ENCODE peak calls at places on chromosome 13, in seven cellular contexts. V is neuronal stem cell, L is PC-3, A is A549, N is neural progenitor cell, F is mammary epithelial cell, Z is GM23248. O is an unnamed sample.

GRCh38 chr13:49446473-49446872 is 2.4 kb downstream of the SETDB2 start:
- DNase-seq in A (no peak), F (no peak), V (no peak), N (no peak), L (no peak), Z (no peak), O (no peak)

GRCh38 chr13:107867701-107868661 is 347.4 kb downstream of the LIG4 start:
- DNase-seq in N (peak), L (peak), F (peak), V (peak), Z (peak), A (peak), O (no peak)

GRCh38 chr13:33183431-33184130 is 102.0 kb downstream of the STARD13 start:
- DNase-seq in N (no peak), L (no peak), V (no peak), A (no peak), Z (peak), F (no peak), O (no peak)

GRCh38 chr13:28013482-28013881 is 25.0 kb upstream of the URAD start:
- DNase-seq in A (no peak), F (no peak), V (no peak), Z (no peak), L (no peak), N (no peak), O (no peak)

GRCh38 chr13:52104624-52105023 is 24.2 kb downstream of the NEK5 start:
- DNase-seq in N (no peak), A (peak), V (no peak), L (no peak), Z (peak), F (no peak), O (no peak)

GRCh38 chr13:34733720-34734119 is 208.3 kb upstream of the NBEA start:
- DNase-seq in Z (peak), N (peak), L (no peak), V (peak), A (no peak), F (peak), O (no peak)

GRCh38 chr13:74675185-74675584 is 541.0 kb upstream of the KLF12 start:
- DNase-seq in V (no peak), N (no peak), Z (peak), F (peak), L (no peak), A (no peak), O (no peak)

GRCh38 chr13:50126378-50127016 is 111.3 kb downstream of the KCNRG start:
- DNase-seq in V (peak), Z (peak), L (peak), A (peak), F (no peak), N (peak), O (peak)

GRCh38 chr13:75800545-75800944 is 164.4 kb downstream of the LMO7 start:
- DNase-seq in F (no peak), A (peak), Z (no peak), L (no peak), N (no peak), V (no peak), O (no peak)

GRCh38 chr13:111865826-111866225 is 201.1 kb upstream of the SOX1 start:
- DNase-seq in N (no peak), Z (no peak), A (no peak), F (no peak), V (no peak), L (no peak), O (no peak)

GRCh38 chr13:33229446-33230177 is 55.9 kb downstream of the STARD13 start:
- DNase-seq in N (peak), Z (no peak), L (no peak), A (no peak), V (no peak), F (no peak), O (no peak)

GRCh38 chr13:39688278-39688677 is 32.8 kb downstream of the COG6 start:
- DNase-seq in Z (no peak), L (no peak), A (no peak), N (no peak), F (no peak), V (no peak), O (no peak)

GRCh38 chr13:113874177-113874576 is 10.3 kb upstream of the GAS6 start:
- DNase-seq in F (no peak), V (no peak), A (no peak), Z (no peak), N (no peak), L (no peak), O (no peak)

GRCh38 chr13:75760182-75760981 is 124.3 kb downstream of the LMO7 start:
- DNase-seq in Z (peak), F (peak), L (peak), V (no peak), N (no peak), A (peak), O (no peak)

GRCh38 chr13:104847863-104848262 is 1687.6 kb downstream of the EFNB2 start:
- DNase-seq in Z (no peak), A (no peak), N (no peak), L (peak), V (no peak), F (no peak), O (no peak)

GRCh38 chr13:80336335-80336734 is 4.6 kb downstream of the SPRY2 start:
- DNase-seq in A (no peak), L (no peak), N (no peak), Z (peak), F (peak), V (no peak), O (no peak)

GRCh38 chr13:51814825-51815650 is 11.1 kb upstream of the DHRS12 start:
- DNase-seq in L (peak), A (peak), Z (peak), V (peak), N (peak), F (peak), O (peak)

GRCh38 chr13:59722580-59722900 is 441.2 kb downstream of the DIAPH3 start:
- DNase-seq in V (no peak), L (no peak), A (no peak), Z (no peak), F (no peak), N (no peak), O (no peak)

GRCh38 chr13:113969973-113970611 is 3.8 kb downstream of the C13orf46 start:
- DNase-seq in L (peak), F (peak), V (no peak), N (no peak), A (no peak), Z (no peak), O (no peak)

GRCh38 chr13:94121686-94122085 is 357.8 kb downstream of the DCT start:
- DNase-seq in N (no peak), Z (peak), L (peak), V (no peak), A (no peak), F (peak), O (no peak)

GRCh38 chr13:108322206-108322824 is 52.8 kb downstream of the TNFSF13B start:
- DNase-seq in Z (peak), F (peak), A (peak), N (peak), V (peak), L (peak), O (peak)

GRCh38 chr13:75357576-75358295 is 124.2 kb downstream of the TBC1D4 start:
- DNase-seq in N (peak), Z (peak), V (peak), L (peak), A (peak), F (peak), O (peak)

GRCh38 chr13:76596216-76596615 is 290.0 kb downstream of the KCTD12 start:
- DNase-seq in A (no peak), F (no peak), V (no peak), L (no peak), Z (no peak), N (no peak), O (no peak)

GRCh38 chr13:93038187-93038586 is 188.4 kb upstream of the GPC6 start:
- DNase-seq in N (no peak), L (no peak), Z (no peak), F (no peak), A (no peak), V (no peak), O (no peak)

GRCh38 chr13:49627831-49628652 is at the start of gene ARL11:
- DNase-seq in Z (no peak), A (no peak), F (no peak), N (peak), V (no peak), L (no peak), O (peak)

GRCh38 chr13:50474094-50474654 is 369.3 kb downstream of the DLEU7 start:
- DNase-seq in V (no peak), Z (no peak), A (no peak), L (no peak), F (no peak), N (no peak), O (no peak)

GRCh38 chr13:50576156-50576555 is 267.3 kb downstream of the DLEU7 start:
- DNase-seq in Z (peak), A (no peak), F (no peak), N (no peak), L (peak), V (no peak), O (no peak)

GRCh38 chr13:20669162-20669561 is 34.3 kb upstream of the IL17D start:
- DNase-seq in A (no peak), Z (no peak), N (no peak), F (no peak), L (no peak), V (no peak), O (no peak)

GRCh38 chr13:104984296-104984818 is 1551.1 kb downstream of the EFNB2 start:
- DNase-seq in L (peak), Z (no peak), F (peak), V (no peak), A (no peak), N (no peak), O (no peak)

GRCh38 chr13:27455331-27455855 is 5.0 kb upstream of the MTIF3 start:
- DNase-seq in L (no peak), A (no peak), V (no peak), N (no peak), Z (peak), F (no peak), O (peak)

GRCh38 chr13:107200491-107200890 is 632.6 kb upstream of the ARGLU1 start:
- DNase-seq in F (no peak), L (peak), Z (no peak), N (no peak), V (no peak), A (no peak), O (no peak)

GRCh38 chr13:27177852-27178251 is 6.2 kb upstream of the USP12 start:
- DNase-seq in F (no peak), L (no peak), V (no peak), N (peak), Z (no peak), A (no peak), O (no peak)

GRCh38 chr13:45415112-45415511 is 3.1 kb downstream of the SLC25A30 start:
- DNase-seq in N (no peak), F (no peak), L (no peak), A (no peak), V (no peak), Z (no peak), O (no peak)
- H3K4me3 ChIP-seq in N (no peak), F (peak), L (peak), A (peak), V (no peak), Z (peak), O (no peak)

GRCh38 chr13:25171170-25171516 is 945 bp downstream of the AMER2 start:
- DNase-seq in F (no peak), L (no peak), N (no peak), V (no peak), A (no peak), Z (peak), O (no peak)
- H3K4me2 ChIP-seq in F (peak), L (no peak), N (peak), V (peak), A (peak), Z (peak), O (no peak)

DNA sequence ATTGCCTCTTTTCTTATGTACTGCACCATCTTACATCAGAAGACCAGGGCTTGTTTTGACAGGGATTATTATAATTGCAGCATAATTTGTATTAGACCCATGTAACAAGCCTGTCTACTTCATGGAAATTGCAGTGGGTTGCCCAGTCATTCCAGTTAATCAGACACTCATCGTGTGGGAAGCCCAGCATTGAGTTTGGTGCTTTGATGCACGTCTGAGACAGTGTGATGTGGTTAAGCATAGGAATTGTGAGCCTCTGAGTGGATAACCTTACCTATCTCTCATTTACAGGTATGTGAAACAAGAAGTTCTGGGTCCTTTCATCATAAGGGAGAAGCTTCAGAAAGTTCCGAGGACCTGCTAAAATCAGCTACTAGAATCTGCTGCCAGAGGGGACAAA is 12.8 kb downstream of the RGCC start:
- DNase-seq in F (no peak), A (no peak), L (no peak), N (no peak), V (no peak), Z (no peak), O (no peak)
- H3K4me3 ChIP-seq in F (no peak), A (no peak), L (no peak), N (no peak), V (no peak), Z (no peak), O (no peak)

GRCh38 chr13:25181597-25181996 is 9.5 kb upstream of the AMER2 start:
- DNase-seq in A (no peak), Z (no peak), V (no peak), L (no peak), N (no peak), F (no peak), O (no peak)

GRCh38 chr13:25179810-25180437 is 7.8 kb upstream of the AMER2 start:
- DNase-seq in Z (no peak), V (no peak), L (no peak), A (no peak), N (no peak), F (no peak), O (peak)

GRCh38 chr13:25179011-25179410 is 6.9 kb upstream of the AMER2 start:
- DNase-seq in L (no peak), N (no peak), V (no peak), F (no peak), A (no peak), Z (no peak), O (peak)

GRCh38 chr13:25180450-25180794 is 8.3 kb upstream of the AMER2 start:
- DNase-seq in L (no peak), N (no peak), V (no peak), F (no peak), A (no peak), Z (no peak), O (no peak)

GRCh38 chr13:25180795-25181537 is 8.9 kb upstream of the AMER2 start:
- DNase-seq in L (no peak), Z (no peak), A (no peak), F (no peak), V (no peak), N (peak), O (peak)
- H3K4me2 ChIP-seq in L (no peak), Z (no peak), A (no peak), F (no peak), V (no peak), N (peak), O (peak)

DNA sequence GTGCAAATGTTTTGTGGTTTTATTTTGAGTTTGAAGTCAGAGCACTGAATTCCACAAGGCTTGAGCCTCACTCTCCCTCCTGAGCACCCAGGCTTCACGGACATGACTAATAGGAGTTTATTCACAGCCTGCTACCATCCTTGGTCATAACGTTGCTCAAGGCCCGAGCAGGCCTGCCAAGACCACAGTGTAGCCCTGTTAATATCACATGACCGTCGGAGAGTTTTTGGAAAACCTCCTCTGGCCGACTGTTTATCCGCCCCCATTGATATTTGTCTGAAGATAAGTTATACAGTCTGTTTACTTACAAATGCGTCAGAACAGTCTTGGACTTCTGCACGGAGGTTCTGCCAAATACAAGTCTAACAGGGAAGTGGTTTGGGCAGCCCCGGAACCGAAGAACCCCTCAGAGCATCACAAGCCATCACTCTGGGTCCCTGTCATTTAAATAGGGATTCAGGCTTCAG is 89.9 kb downstream of the COL4A2 start:
- DNase-seq in L (peak), A (peak), F (peak), V (no peak), Z (peak), N (no peak), O (no peak)
- H3K4me3 ChIP-seq in L (peak), A (no peak), F (peak), V (no peak), Z (peak), N (no peak), O (no peak)

GRCh38 chr13:73169971-73170370 is 111.2 kb downstream of the KLF5 start:
- DNase-seq in N (no peak), Z (no peak), F (no peak), V (no peak), L (no peak), A (no peak), O (peak)
- H3K4me2 ChIP-seq in N (no peak), Z (no peak), F (no peak), V (no peak), L (no peak), A (no peak), O (no peak)